ENCODE peak calls at places on chromosomes 7 and 10, in seven cellular contexts. A is A549, D is GM12878, Z is PC-9, F is Panc1, M is pancreas, R is psoas muscle. E is an unnamed sample.

GRCh38 chr7:20219446-20220292 is 2.5 kb upstream of the MACC1 start:
- DNase-seq in R (peak; percentile 39), F (no peak), Z (peak; percentile 83), D (peak; percentile 99), M (peak; percentile 84), A (peak; percentile 39), E (peak; percentile 57)

GRCh38 chr7:29145553-29146081 is 720 bp downstream of the CPVL start:
- DNase-seq in Z (no peak), M (no peak), D (no peak), A (no peak), F (no peak), R (no peak), E (no peak)

GRCh38 chr7:120442838-120443237 is 169.9 kb downstream of the KCND2 start:
- DNase-seq in A (no peak), F (no peak), D (peak; percentile 25), M (no peak), Z (no peak), R (no peak), E (no peak)

GRCh38 chr10:42574336-42574735 is 64.0 kb downstream of the ZNF33B start:
- DNase-seq in Z (no peak), R (no peak), M (no peak), A (no peak), D (no peak), F (no peak), E (no peak)

GRCh38 chr7:31253486-31253885 is 87.0 kb downstream of the NEUROD6 start:
- DNase-seq in R (no peak), M (no peak), D (no peak), F (no peak), Z (no peak), A (no peak), E (no peak)

GRCh38 chr10:22133640-22134624 is 83.9 kb downstream of the EBLN1 start:
- DNase-seq in F (no peak), R (no peak), Z (no peak), M (no peak), D (no peak), A (no peak), E (no peak)

GRCh38 chr7:1859266-1860035 is 189.4 kb downstream of the ELFN1 start:
- DNase-seq in A (no peak), Z (no peak), F (no peak), M (no peak), D (no peak), R (peak; percentile 1), E (no peak)

GRCh38 chr7:35909870-35910357 is 109.1 kb downstream of the SEPTIN7 start:
- DNase-seq in R (no peak), M (no peak), Z (no peak), F (no peak), D (no peak), A (no peak), E (no peak)

GRCh38 chr7:30251708-30252329 is 32.6 kb upstream of the ZNRF2 start:
- DNase-seq in Z (no peak), R (no peak), D (no peak), M (no peak), A (no peak), F (no peak), E (no peak)

GRCh38 chr10:97109562-97109961 is 76.2 kb downstream of the SLIT1 start:
- DNase-seq in M (no peak), Z (no peak), A (no peak), R (no peak), F (no peak), D (no peak), E (no peak)

GRCh38 chr10:35413985-35414861 is 77.9 kb downstream of the CCNY start:
- DNase-seq in A (no peak), M (no peak), F (no peak), Z (no peak), D (no peak), R (no peak), E (no peak)

GRCh38 chr10:116676633-116677032 is 55.9 kb downstream of the PNLIPRP2 start:
- DNase-seq in D (no peak), Z (no peak), F (no peak), M (no peak), A (no peak), R (no peak), E (no peak)

GRCh38 chr7:37342170-37342569 is 106.5 kb downstream of the ELMO1 start:
- DNase-seq in R (no peak), D (no peak), F (no peak), M (no peak), A (no peak), Z (no peak), E (no peak)
- H3K4me3 ChIP-seq in R (peak overlapping the region; percentile 25), D (peak overlapping the region; percentile 69), F (no peak overlapping the region), M (no peak overlapping the region), A (no peak overlapping the region), Z (peak overlapping the region; percentile 22), E (no peak overlapping the region)

GRCh38 chr7:108455524-108455832 is 758 bp downstream of the NRCAM start:
- DNase-seq in F (no peak), D (no peak), R (no peak), A (peak; percentile 38), M (peak; percentile 34), Z (no peak), E (no peak)

GRCh38 chr7:108454674-108455523 is 1.3 kb downstream of the NRCAM start:
- DNase-seq in R (no peak), M (peak; percentile 42), Z (peak; percentile 39), D (no peak), A (peak; percentile 64), F (no peak), E (no peak)

GRCh38 chr7:108456845-108457540 is 757 bp upstream of the NRCAM start:
- DNase-seq in M (no peak), Z (no peak), A (no peak), F (no peak), D (no peak), R (no peak), E (no peak)

GRCh38 chr7:108454317-108454673 is 1.9 kb downstream of the NRCAM start:
- DNase-seq in D (no peak), M (no peak), Z (no peak), R (no peak), A (no peak), F (no peak), E (no peak)

GRCh38 chr7:108455833-108456677 is at the start of gene NRCAM:
- DNase-seq in Z (peak; percentile 91), R (peak; percentile 32), A (peak; percentile 89), F (no peak), D (no peak), M (peak; percentile 94), E (no peak)
- TF ChIP-seq CTCF in Z (no peak), R (no peak), A (no peak), F (no peak), D (no peak), M (no peak), E (no peak)

GRCh38 chr10:59384761-59385160 is 22.4 kb upstream of the FAM13C start:
- DNase-seq in M (no peak), Z (no peak), D (no peak), A (no peak), F (no peak), R (no peak), E (no peak)
- H3K4me1 ChIP-seq in M (no peaks in the 10 kb centered on the region), Z (no peaks in the 10 kb centered on the region), D (no peaks in the 10 kb centered on the region), A (no peaks in the 10 kb centered on the region), F (no peaks in the 10 kb centered on the region), R (peaks cover 14% of the 10 kb centered on the region), E (peaks cover 4% of the 10 kb centered on the region)

DNA sequence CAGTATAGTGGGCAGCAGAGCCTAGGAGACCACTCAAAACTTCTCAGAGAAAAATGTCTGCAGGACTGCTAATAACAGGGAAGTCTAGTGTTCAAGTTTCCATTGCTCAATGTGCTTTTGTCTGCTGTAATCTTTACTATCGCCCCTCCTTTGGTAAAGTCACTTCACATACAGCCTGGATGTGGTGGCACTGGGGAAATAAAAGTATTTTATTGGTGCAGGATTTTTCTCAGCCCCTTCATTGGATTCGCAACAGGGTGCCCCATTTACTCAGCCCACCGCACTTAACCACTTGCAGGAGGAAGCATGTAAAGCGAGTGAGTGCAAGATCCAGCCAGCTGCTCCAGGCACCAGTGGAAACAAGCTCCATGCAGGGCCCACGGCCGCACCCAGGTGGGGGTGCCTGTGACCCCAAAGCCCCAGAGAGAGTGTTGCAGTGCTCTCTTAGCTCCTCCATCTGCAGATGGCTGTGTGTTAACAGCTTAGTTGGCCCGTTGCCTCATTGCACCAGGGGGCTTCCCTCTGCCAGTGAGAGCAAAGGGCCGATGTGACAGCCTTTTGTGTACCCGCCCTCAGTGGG is 163.5 kb upstream of the TMEM72 start:
- DNase-seq in R (no peak), F (no peak), Z (no peak), A (no peak), M (no peak), D (no peak), E (no peak)
- H3K4me3 ChIP-seq in R (no peak overlapping the region), F (no peak overlapping the region), Z (no peak overlapping the region), A (no peak overlapping the region), M (no peak overlapping the region), D (no peak overlapping the region), E (no peak overlapping the region)

GRCh38 chr7:54663186-54663585 is 95.8 kb downstream of the SEC61G start:
- DNase-seq in R (no peak), M (no peak), Z (no peak), D (no peak), F (no peak), A (no peak), E (no peak)

GRCh38 chr7:54662701-54663100 is 96.3 kb downstream of the SEC61G start:
- DNase-seq in R (no peak), M (no peak), D (no peak), F (no peak), A (no peak), Z (no peak), E (no peak)

GRCh38 chr7:54663603-54664234 is 95.3 kb downstream of the SEC61G start:
- DNase-seq in R (no peak), M (no peak), Z (no peak), A (no peak), F (no peak), D (no peak), E (no peak)

DNA sequence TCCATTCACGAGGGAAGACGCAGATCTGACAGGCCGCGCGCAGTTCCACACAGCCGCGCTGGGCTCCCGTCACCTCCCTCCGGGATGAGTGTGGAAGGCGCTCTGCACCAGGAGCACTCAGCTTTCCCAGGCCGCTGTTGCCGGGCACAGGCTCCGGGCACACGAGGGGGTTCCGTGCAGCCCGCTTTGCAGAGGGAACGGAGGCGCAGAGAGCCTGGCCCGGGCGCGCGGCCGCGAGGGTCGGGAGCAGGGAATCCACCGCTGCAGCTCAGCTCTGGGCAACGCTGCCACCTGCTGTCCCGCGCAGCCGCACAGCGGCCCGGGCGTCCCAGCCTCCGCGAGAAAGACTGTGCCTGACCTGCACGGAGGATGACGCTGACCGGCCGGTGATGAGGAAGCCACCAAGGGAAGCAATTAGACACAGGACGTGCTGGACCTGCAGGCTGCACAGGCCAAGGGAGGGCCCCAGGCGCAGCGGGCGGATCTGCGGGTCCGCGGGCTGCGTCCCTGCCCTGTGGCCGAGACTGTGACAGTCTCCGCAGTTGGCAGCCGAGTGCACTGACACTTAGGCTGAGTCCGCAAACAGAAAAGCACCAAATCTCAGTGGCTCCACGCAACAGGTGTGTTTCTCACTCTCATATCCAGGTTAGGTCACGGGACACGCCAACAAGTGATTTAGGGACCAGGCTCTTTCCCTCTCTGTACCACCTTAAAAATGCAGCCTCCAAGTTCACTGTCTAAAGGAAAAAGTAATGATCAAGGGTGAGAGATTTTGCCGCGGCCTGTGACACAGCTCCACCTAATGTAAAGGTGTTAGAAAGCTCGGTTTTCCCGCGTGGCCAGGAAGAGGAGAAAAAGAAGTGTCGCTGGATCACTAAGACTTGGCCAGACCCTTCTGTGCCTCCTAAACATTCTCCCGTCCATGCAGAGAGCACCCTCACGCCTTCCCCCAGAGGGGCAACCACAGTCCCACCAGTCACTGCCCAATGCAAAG is 94.5 kb downstream of the SEC61G start:
- DNase-seq in Z (peak; percentile 60), F (no peak), R (peak; percentile 31), D (no peak), M (peak; percentile 41), A (peak; percentile 48), E (no peak)
- TF ChIP-seq CTCF in Z (peak; percentile 61), F (peak; percentile 91), R (peak; percentile 5), D (peak; percentile 12), M (no peak), A (peak; percentile 42), E (no peak)

GRCh38 chr10:103840747-103841085 is 14.7 kb downstream of the SH3PXD2A start:
- DNase-seq in F (no peak), R (no peak), D (no peak), Z (no peak), M (no peak), A (no peak), E (no peak)
- H3K4me1 ChIP-seq in F (peaks cover 12% of the 10 kb centered on the region), R (peaks cover 78% of the 10 kb centered on the region), D (no peaks in the 10 kb centered on the region), Z (no peaks in the 10 kb centered on the region), M (peaks cover 5% of the 10 kb centered on the region), A (peaks cover 7% of the 10 kb centered on the region), E (peaks cover 34% of the 10 kb centered on the region)